ENCODE peak calls at places on chromosomes 11 and 22, in four cellular contexts. One of them, this sample, is unnamed. For H3K4me1, the result is how much of the 10 kb centered on the place peaks cover.

GRCh38 chr11:85810871-85811611 is at the start of gene SYTL2:
- DNase-seq in GM23338: peak
- DNase-seq in BE2C: peak
- DNase-seq in SK-N-SH: peak
- DNase-seq in this sample: peak

GRCh38 chr11:120061761-120062560 is 76.0 kb downstream of the TRIM29 start:
- DNase-seq in SK-N-SH: no peak
- DNase-seq in BE2C: peak
- DNase-seq in GM23338: peak
- DNase-seq in this sample: peak

GRCh38 chr22:46791201-46791731 is 28.8 kb downstream of the TBC1D22A start:
- DNase-seq in SK-N-SH: no peak
- DNase-seq in GM23338: no peak
- DNase-seq in BE2C: peak
- DNase-seq in this sample: no peak

GRCh38 chr11:70420008-70420464 is 21.7 kb downstream of the CTTN start:
- DNase-seq in SK-N-SH: no peak
- DNase-seq in BE2C: no peak
- DNase-seq in GM23338: no peak
- DNase-seq in this sample: no peak

GRCh38 chr11:94774345-94774744 is 6.2 kb downstream of the AMOTL1 start:
- DNase-seq in GM23338: no peak
- DNase-seq in SK-N-SH: no peak
- DNase-seq in BE2C: no peak
- DNase-seq in this sample: no peak

GRCh38 chr11:120710354-120711187 is 199.0 kb downstream of the GRIK4 start:
- DNase-seq in SK-N-SH: peak
- DNase-seq in BE2C: no peak
- DNase-seq in GM23338: peak
- DNase-seq in this sample: peak

GRCh38 chr11:1827095-1827797 is 7.5 kb upstream of the SYT8 start:
- DNase-seq in SK-N-SH: peak
- DNase-seq in GM23338: no peak
- DNase-seq in BE2C: peak
- DNase-seq in this sample: peak

GRCh38 chr11:113681711-113682410 is 24.2 kb downstream of the TMPRSS5 start:
- DNase-seq in GM23338: no peak
- DNase-seq in BE2C: no peak
- DNase-seq in SK-N-SH: no peak
- DNase-seq in this sample: no peak

GRCh38 chr11:14133381-14133780 is 170.9 kb downstream of the SPON1 start:
- DNase-seq in BE2C: no peak
- DNase-seq in SK-N-SH: no peak
- DNase-seq in GM23338: no peak
- DNase-seq in this sample: no peak

GRCh38 chr22:24008381-24009226 is 2.5 kb upstream of the CABIN1 start:
- DNase-seq in BE2C: no peak
- DNase-seq in GM23338: no peak
- DNase-seq in SK-N-SH: no peak
- DNase-seq in this sample: no peak

GRCh38 chr11:88337342-88338222 is at the start of gene CTSC:
- DNase-seq in BE2C: peak
- DNase-seq in SK-N-SH: peak
- DNase-seq in GM23338: peak
- DNase-seq in this sample: peak

GRCh38 chr22:30868663-30869385 is 99.8 kb downstream of the MORC2 start:
- DNase-seq in GM23338: no peak
- DNase-seq in SK-N-SH: peak
- DNase-seq in BE2C: no peak
- DNase-seq in this sample: peak

GRCh38 chr22:31431950-31432349 is 32.5 kb downstream of the DRG1 start:
- DNase-seq in BE2C: no peak
- DNase-seq in SK-N-SH: no peak
- DNase-seq in GM23338: no peak
- DNase-seq in this sample: no peak

GRCh38 chr22:27801197-27801615 is 350 bp downstream of the MN1 start:
- DNase-seq in GM23338: peak
- DNase-seq in SK-N-SH: peak
- DNase-seq in BE2C: no peak
- DNase-seq in this sample: no peak

GRCh38 chr22:22761606-22761962 is 117.2 kb downstream of the GGTLC2 start:
- DNase-seq in SK-N-SH: no peak
- DNase-seq in GM23338: no peak
- DNase-seq in BE2C: no peak
- DNase-seq in this sample: no peak

GRCh38 chr11:112277937-112278336 is 17.3 kb upstream of the PLET1 start:
- DNase-seq in SK-N-SH: no peak
- DNase-seq in GM23338: no peak
- DNase-seq in BE2C: no peak
- DNase-seq in this sample: no peak

GRCh38 chr11:125939081-125939521 is 6.7 kb upstream of the VSIG10L2 start:
- DNase-seq in GM23338: no peak
- DNase-seq in SK-N-SH: no peak
- DNase-seq in BE2C: no peak
- DNase-seq in this sample: no peak

GRCh38 chr11:20367313-20367948 is 3.9 kb downstream of the HTATIP2 start:
- DNase-seq in SK-N-SH: no peak
- DNase-seq in BE2C: peak
- DNase-seq in GM23338: no peak
- DNase-seq in this sample: no peak

GRCh38 chr22:49692499-49693225 is 135.0 kb downstream of the BRD1 start:
- DNase-seq in BE2C: no peak
- DNase-seq in GM23338: no peak
- DNase-seq in SK-N-SH: no peak
- DNase-seq in this sample: no peak

GRCh38 chr11:49208006-49208721 is at the start of gene FOLH1:
- DNase-seq in BE2C: peak
- DNase-seq in SK-N-SH: peak
- DNase-seq in GM23338: peak
- DNase-seq in this sample: no peak

GRCh38 chr22:49014227-49015201 is 813.2 kb downstream of the BRD1 start:
- DNase-seq in BE2C: no peak
- DNase-seq in SK-N-SH: peak
- DNase-seq in GM23338: no peak
- DNase-seq in this sample: no peak

GRCh38 chr11:47234669-47235075 is 13.9 kb downstream of the ACP2 start:
- DNase-seq in SK-N-SH: peak
- DNase-seq in GM23338: no peak
- DNase-seq in BE2C: peak
- DNase-seq in this sample: no peak

GRCh38 chr11:11476971-11477645 is 124.1 kb upstream of the CSNK2A3 start:
- DNase-seq in BE2C: no peak
- DNase-seq in SK-N-SH: no peak
- DNase-seq in GM23338: no peak
- DNase-seq in this sample: no peak

GRCh38 chr11:2533642-2534115 is 88.9 kb downstream of the KCNQ1 start:
- DNase-seq in BE2C: peak
- DNase-seq in GM23338: peak
- DNase-seq in SK-N-SH: no peak
- DNase-seq in this sample: peak

GRCh38 chr11:103380031-103380430 is 270.8 kb downstream of the DYNC2H1 start:
- DNase-seq in SK-N-SH: no peak
- DNase-seq in GM23338: no peak
- DNase-seq in BE2C: no peak
- DNase-seq in this sample: no peak

GRCh38 chr11:102596578-102596977 is 28.6 kb downstream of the MMP20 start:
- DNase-seq in BE2C: no peak
- DNase-seq in SK-N-SH: no peak
- DNase-seq in GM23338: no peak
- DNase-seq in this sample: peak

GRCh38 chr11:45104790-45105084 is 41.7 kb upstream of the PRDM11 start:
- DNase-seq in BE2C: no peak
- DNase-seq in GM23338: no peak
- DNase-seq in SK-N-SH: no peak
- DNase-seq in this sample: no peak

GRCh38 chr11:70574725-70575347 is 176.5 kb downstream of the CTTN start:
- DNase-seq in BE2C: no peak
- DNase-seq in GM23338: no peak
- DNase-seq in SK-N-SH: no peak
- DNase-seq in this sample: no peak

GRCh38 chr11:46072172-46072964 is 48.9 kb downstream of the PHF21A start:
- DNase-seq in SK-N-SH: no peak
- DNase-seq in BE2C: no peak
- DNase-seq in GM23338: no peak
- DNase-seq in this sample: no peak

GRCh38 chr11:130531061-130531460 is 82.6 kb downstream of the ADAMTS15 start:
- DNase-seq in SK-N-SH: no peak
- DNase-seq in GM23338: no peak
- DNase-seq in BE2C: no peak
- DNase-seq in this sample: no peak

GRCh38 chr11:9990221-9990973 is 303.6 kb downstream of the SBF2 start:
- DNase-seq in BE2C: no peak
- DNase-seq in SK-N-SH: no peak
- DNase-seq in GM23338: peak
- DNase-seq in this sample: peak

GRCh38 chr11:26928636-26929035 is 65.3 kb upstream of the FIBIN start:
- DNase-seq in BE2C: no peak
- DNase-seq in GM23338: no peak
- DNase-seq in SK-N-SH: no peak
- DNase-seq in this sample: no peak

GRCh38 chr11:134604886-134605285 is 192.8 kb upstream of the B3GAT1 start:
- DNase-seq in GM23338: no peak
- DNase-seq in SK-N-SH: no peak
- DNase-seq in BE2C: no peak
- DNase-seq in this sample: no peak

GRCh38 chr11:78535027-78535426 is 39.6 kb downstream of the NARS2 start:
- DNase-seq in BE2C: no peak
- DNase-seq in SK-N-SH: no peak
- DNase-seq in GM23338: no peak
- DNase-seq in this sample: no peak

GRCh38 chr22:42287174-42287890 is 16.9 kb upstream of the TCF20 start:
- DNase-seq in SK-N-SH: no peak
- DNase-seq in BE2C: no peak
- DNase-seq in GM23338: no peak
- DNase-seq in this sample: no peak

GRCh38 chr11:8247312-8247711 is 16.4 kb downstream of the LMO1 start:
- DNase-seq in SK-N-SH: no peak
- DNase-seq in GM23338: peak
- DNase-seq in BE2C: no peak
- DNase-seq in this sample: no peak

GRCh38 chr11:72326151-72326842 is 82.3 kb upstream of the PHOX2A start:
- DNase-seq in SK-N-SH: peak
- DNase-seq in BE2C: peak
- DNase-seq in GM23338: no peak
- DNase-seq in this sample: no peak

GRCh38 chr11:36450391-36450714 is 59.7 kb downstream of the TRAF6 start:
- DNase-seq in GM23338: no peak
- DNase-seq in SK-N-SH: no peak
- DNase-seq in BE2C: no peak
- DNase-seq in this sample: no peak

GRCh38 chr22:22918297-22918965 is 30.8 kb downstream of the IGLL5 start:
- DNase-seq in BE2C: no peak
- DNase-seq in SK-N-SH: no peak
- DNase-seq in GM23338: no peak
- DNase-seq in this sample: no peak

DNA sequence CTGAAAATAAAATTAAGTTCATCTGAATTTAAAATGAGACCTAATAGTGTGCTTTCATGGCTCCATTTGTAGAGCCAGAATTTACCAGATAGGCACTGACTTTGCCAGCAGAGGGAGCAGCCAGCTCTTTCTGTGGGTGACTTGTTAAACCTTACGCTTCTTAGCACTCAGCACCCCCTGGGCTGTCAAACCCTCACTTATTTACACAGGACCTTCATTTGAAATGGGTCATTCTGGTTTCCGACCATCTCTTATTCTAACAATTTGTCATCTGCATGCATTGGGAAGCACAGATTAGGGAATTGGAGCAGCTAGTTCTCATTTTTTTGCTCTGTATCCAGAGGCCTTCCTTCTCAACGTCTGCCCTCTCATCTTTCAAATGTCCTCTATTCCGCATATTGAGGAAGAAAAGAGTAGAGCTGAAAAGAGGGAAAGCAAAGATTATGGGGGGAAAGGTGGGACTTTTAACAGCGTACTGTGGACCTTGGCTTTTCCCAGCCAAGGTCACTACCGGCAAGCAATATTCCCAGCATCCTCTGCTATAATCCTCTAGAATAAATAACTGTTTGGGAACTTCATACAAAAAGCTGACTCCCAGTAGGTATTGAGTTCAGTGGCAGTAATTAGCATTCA is 3.1 kb downstream of the ASRGL1 start:
- DNase-seq in BE2C: peak
- DNase-seq in GM23338: peak
- DNase-seq in SK-N-SH: peak
- DNase-seq in this sample: peak
- TF ChIP-seq CTCF in BE2C: peak
- TF ChIP-seq CTCF in GM23338: peak
- TF ChIP-seq CTCF in SK-N-SH: peak
- TF ChIP-seq CTCF in this sample: peak

GRCh38 chr11:128505449-128506058 is 81.8 kb downstream of the ETS1 start:
- DNase-seq in BE2C: peak
- DNase-seq in SK-N-SH: peak
- DNase-seq in GM23338: no peak
- DNase-seq in this sample: no peak
- H3K4me1 ChIP-seq in BE2C: under half
- H3K4me1 ChIP-seq in SK-N-SH: half or more
- H3K4me1 ChIP-seq in GM23338: under half
- H3K4me1 ChIP-seq in this sample: under half

GRCh38 chr11:65883786-65884715 is 4.2 kb downstream of the FIBP start:
- DNase-seq in BE2C: no peak
- DNase-seq in SK-N-SH: no peak
- DNase-seq in GM23338: no peak
- DNase-seq in this sample: no peak
- TF ChIP-seq CTCF in BE2C: no peak
- TF ChIP-seq CTCF in SK-N-SH: no peak
- TF ChIP-seq CTCF in GM23338: no peak
- TF ChIP-seq CTCF in this sample: no peak

GRCh38 chr11:16982256-16982671 is 31.9 kb downstream of the PLEKHA7 start:
- DNase-seq in GM23338: peak
- DNase-seq in BE2C: no peak
- DNase-seq in SK-N-SH: no peak
- DNase-seq in this sample: no peak

GRCh38 chr11:16982809-16983208 is 31.4 kb downstream of the PLEKHA7 start:
- DNase-seq in BE2C: no peak
- DNase-seq in GM23338: no peak
- DNase-seq in SK-N-SH: no peak
- DNase-seq in this sample: no peak

GRCh38 chr11:16979708-16980622 is 34.2 kb downstream of the PLEKHA7 start:
- DNase-seq in SK-N-SH: no peak
- DNase-seq in BE2C: no peak
- DNase-seq in GM23338: no peak
- DNase-seq in this sample: no peak

GRCh38 chr11:16984229-16984628 is 30.0 kb downstream of the PLEKHA7 start:
- DNase-seq in BE2C: no peak
- DNase-seq in GM23338: no peak
- DNase-seq in SK-N-SH: no peak
- DNase-seq in this sample: no peak

GRCh38 chr11:16981651-16982194 is 32.5 kb downstream of the PLEKHA7 start:
- DNase-seq in GM23338: peak
- DNase-seq in BE2C: no peak
- DNase-seq in SK-N-SH: no peak
- DNase-seq in this sample: no peak
- H3K4me1 ChIP-seq in GM23338: under half
- H3K4me1 ChIP-seq in BE2C: under half
- H3K4me1 ChIP-seq in SK-N-SH: under half
- H3K4me1 ChIP-seq in this sample: under half